ENCODE peak calls at places on chromosomes 6 and 20, in ten cellular contexts. One of them, this sample, is unnamed.

GRCh38 chr6:12148317-12148801 is 136.2 kb downstream of the HIVEP1 start:
- DNase-seq in GM12878: no peak
- DNase-seq in SK-N-SH: no peak
- DNase-seq in sigmoid colon: no peak
- DNase-seq in stomach: no peak
- DNase-seq in HepG2: no peak
- DNase-seq in esophagus muscularis mucosa: no peak
- DNase-seq in H1: no peak
- DNase-seq in K562: no peak
- DNase-seq in suprapubic skin: no peak
- DNase-seq in this sample: no peak

GRCh38 chr6:99189823-99190721 is 159.4 kb downstream of the FAXC start:
- DNase-seq in GM12878: peak; percentile 68
- DNase-seq in SK-N-SH: no peak
- DNase-seq in sigmoid colon: no peak
- DNase-seq in stomach: no peak
- DNase-seq in HepG2: no peak
- DNase-seq in esophagus muscularis mucosa: no peak
- DNase-seq in H1: no peak
- DNase-seq in K562: no peak
- DNase-seq in suprapubic skin: no peak
- DNase-seq in this sample: no peak

GRCh38 chr6:16058188-16058780 is 70.6 kb upstream of the MYLIP start:
- DNase-seq in GM12878: no peak
- DNase-seq in SK-N-SH: no peak
- DNase-seq in sigmoid colon: no peak
- DNase-seq in stomach: peak; percentile 30
- DNase-seq in HepG2: no peak
- DNase-seq in esophagus muscularis mucosa: no peak
- DNase-seq in H1: no peak
- DNase-seq in K562: no peak
- DNase-seq in suprapubic skin: no peak
- DNase-seq in this sample: no peak

GRCh38 chr6:16238057-16238657 is at the start of gene GMPR:
- DNase-seq in GM12878: no peak
- DNase-seq in SK-N-SH: peak; percentile 84
- DNase-seq in sigmoid colon: peak; percentile 90
- DNase-seq in stomach: peak; percentile 88
- DNase-seq in HepG2: no peak
- DNase-seq in esophagus muscularis mucosa: no peak
- DNase-seq in H1: peak; percentile 63
- DNase-seq in K562: peak; percentile 96
- DNase-seq in suprapubic skin: peak; percentile 89
- DNase-seq in this sample: peak; percentile 82

GRCh38 chr6:98137391-98137790 is 697.0 kb upstream of the POU3F2 start:
- DNase-seq in GM12878: no peak
- DNase-seq in SK-N-SH: no peak
- DNase-seq in sigmoid colon: no peak
- DNase-seq in stomach: no peak
- DNase-seq in HepG2: no peak
- DNase-seq in esophagus muscularis mucosa: no peak
- DNase-seq in H1: no peak
- DNase-seq in K562: no peak
- DNase-seq in suprapubic skin: no peak
- DNase-seq in this sample: no peak

GRCh38 chr20:36523341-36523740 is 18.0 kb upstream of the MYL9 start:
- DNase-seq in GM12878: no peak
- DNase-seq in SK-N-SH: no peak
- DNase-seq in sigmoid colon: no peak
- DNase-seq in stomach: no peak
- DNase-seq in HepG2: no peak
- DNase-seq in esophagus muscularis mucosa: no peak
- DNase-seq in H1: no peak
- DNase-seq in K562: no peak
- DNase-seq in suprapubic skin: no peak
- DNase-seq in this sample: no peak

GRCh38 chr6:148002067-148002466 is 340.6 kb upstream of the SASH1 start:
- DNase-seq in GM12878: no peak
- DNase-seq in SK-N-SH: no peak
- DNase-seq in sigmoid colon: no peak
- DNase-seq in stomach: no peak
- DNase-seq in HepG2: no peak
- DNase-seq in esophagus muscularis mucosa: no peak
- DNase-seq in H1: no peak
- DNase-seq in K562: no peak
- DNase-seq in suprapubic skin: no peak
- DNase-seq in this sample: no peak

GRCh38 chr6:115612796-115613479 is 447.8 kb downstream of the FRK start:
- DNase-seq in GM12878: no peak
- DNase-seq in SK-N-SH: no peak
- DNase-seq in sigmoid colon: no peak
- DNase-seq in stomach: no peak
- DNase-seq in HepG2: no peak
- DNase-seq in esophagus muscularis mucosa: no peak
- DNase-seq in H1: no peak
- DNase-seq in K562: no peak
- DNase-seq in suprapubic skin: no peak
- DNase-seq in this sample: no peak

GRCh38 chr20:33231237-33231636 is 4.6 kb upstream of the BPIFA1 start:
- DNase-seq in GM12878: no peak
- DNase-seq in SK-N-SH: no peak
- DNase-seq in sigmoid colon: no peak
- DNase-seq in stomach: no peak
- DNase-seq in HepG2: no peak
- DNase-seq in esophagus muscularis mucosa: no peak
- DNase-seq in H1: no peak
- DNase-seq in K562: no peak
- DNase-seq in suprapubic skin: no peak
- DNase-seq in this sample: no peak

GRCh38 chr20:33234050-33234449 is 1.7 kb upstream of the BPIFA1 start:
- DNase-seq in GM12878: no peak
- DNase-seq in SK-N-SH: no peak
- DNase-seq in sigmoid colon: no peak
- DNase-seq in stomach: no peak
- DNase-seq in HepG2: no peak
- DNase-seq in esophagus muscularis mucosa: no peak
- DNase-seq in H1: no peak
- DNase-seq in K562: no peak
- DNase-seq in suprapubic skin: no peak
- DNase-seq in this sample: no peak

GRCh38 chr20:33232486-33233072 is 3.2 kb upstream of the BPIFA1 start:
- DNase-seq in GM12878: no peak
- DNase-seq in SK-N-SH: no peak
- DNase-seq in sigmoid colon: no peak
- DNase-seq in stomach: no peak
- DNase-seq in HepG2: no peak
- DNase-seq in esophagus muscularis mucosa: no peak
- DNase-seq in H1: no peak
- DNase-seq in K562: no peak
- DNase-seq in suprapubic skin: no peak
- DNase-seq in this sample: no peak

GRCh38 chr20:33235696-33236095 is at the start of gene BPIFA1:
- DNase-seq in GM12878: no peak
- DNase-seq in SK-N-SH: no peak
- DNase-seq in sigmoid colon: no peak
- DNase-seq in stomach: no peak
- DNase-seq in HepG2: no peak
- DNase-seq in esophagus muscularis mucosa: no peak
- DNase-seq in H1: no peak
- DNase-seq in K562: no peak
- DNase-seq in suprapubic skin: no peak
- DNase-seq in this sample: no peak

DNA sequence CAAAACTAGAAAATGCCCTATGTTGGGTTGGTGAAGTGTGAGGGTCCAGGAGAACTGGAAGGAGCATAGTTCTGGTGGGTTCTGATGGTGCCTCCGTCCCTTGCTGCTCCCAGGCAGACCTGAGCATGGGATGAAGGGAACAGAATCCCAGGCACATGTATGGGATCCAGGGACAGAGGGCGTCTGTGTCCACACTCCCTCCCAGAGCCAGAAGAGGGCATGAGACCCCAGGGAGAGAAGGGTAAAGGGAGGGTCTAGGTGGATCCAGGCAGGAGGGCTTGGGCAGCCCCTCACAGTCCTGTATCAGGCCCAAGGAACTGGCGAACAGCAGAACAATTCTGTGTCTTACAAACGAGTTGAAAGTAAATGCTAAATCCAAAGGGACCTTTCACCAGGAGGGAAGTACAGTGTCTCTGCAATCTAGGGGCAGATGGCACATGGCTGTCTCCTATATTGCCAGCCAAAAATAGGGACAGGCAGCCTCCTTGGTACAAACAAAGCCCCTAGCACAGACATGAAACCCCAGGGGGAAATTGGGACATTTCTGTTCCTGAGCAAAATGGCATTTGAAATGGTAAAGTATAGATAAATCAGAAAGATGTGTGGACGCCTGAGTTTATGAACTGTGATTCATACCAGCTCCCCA is 2.5 kb upstream of the BPIFA1 start:
- DNase-seq in GM12878: no peak
- DNase-seq in SK-N-SH: peak; percentile 40
- DNase-seq in sigmoid colon: no peak
- DNase-seq in stomach: no peak
- DNase-seq in HepG2: peak; percentile 21
- DNase-seq in esophagus muscularis mucosa: no peak
- DNase-seq in H1: peak; percentile 54
- DNase-seq in K562: no peak
- DNase-seq in suprapubic skin: no peak
- DNase-seq in this sample: no peak
- TF ChIP-seq POLR2AphosphoS5 in GM12878: no peak
- TF ChIP-seq POLR2AphosphoS5 in SK-N-SH: no peak
- TF ChIP-seq POLR2AphosphoS5 in sigmoid colon: no peak
- TF ChIP-seq POLR2AphosphoS5 in stomach: no peak
- TF ChIP-seq POLR2AphosphoS5 in HepG2: no peak
- TF ChIP-seq POLR2AphosphoS5 in esophagus muscularis mucosa: no peak
- TF ChIP-seq POLR2AphosphoS5 in H1: no peak
- TF ChIP-seq POLR2AphosphoS5 in K562: no peak
- TF ChIP-seq POLR2AphosphoS5 in suprapubic skin: no peak
- TF ChIP-seq POLR2AphosphoS5 in this sample: no peak

DNA sequence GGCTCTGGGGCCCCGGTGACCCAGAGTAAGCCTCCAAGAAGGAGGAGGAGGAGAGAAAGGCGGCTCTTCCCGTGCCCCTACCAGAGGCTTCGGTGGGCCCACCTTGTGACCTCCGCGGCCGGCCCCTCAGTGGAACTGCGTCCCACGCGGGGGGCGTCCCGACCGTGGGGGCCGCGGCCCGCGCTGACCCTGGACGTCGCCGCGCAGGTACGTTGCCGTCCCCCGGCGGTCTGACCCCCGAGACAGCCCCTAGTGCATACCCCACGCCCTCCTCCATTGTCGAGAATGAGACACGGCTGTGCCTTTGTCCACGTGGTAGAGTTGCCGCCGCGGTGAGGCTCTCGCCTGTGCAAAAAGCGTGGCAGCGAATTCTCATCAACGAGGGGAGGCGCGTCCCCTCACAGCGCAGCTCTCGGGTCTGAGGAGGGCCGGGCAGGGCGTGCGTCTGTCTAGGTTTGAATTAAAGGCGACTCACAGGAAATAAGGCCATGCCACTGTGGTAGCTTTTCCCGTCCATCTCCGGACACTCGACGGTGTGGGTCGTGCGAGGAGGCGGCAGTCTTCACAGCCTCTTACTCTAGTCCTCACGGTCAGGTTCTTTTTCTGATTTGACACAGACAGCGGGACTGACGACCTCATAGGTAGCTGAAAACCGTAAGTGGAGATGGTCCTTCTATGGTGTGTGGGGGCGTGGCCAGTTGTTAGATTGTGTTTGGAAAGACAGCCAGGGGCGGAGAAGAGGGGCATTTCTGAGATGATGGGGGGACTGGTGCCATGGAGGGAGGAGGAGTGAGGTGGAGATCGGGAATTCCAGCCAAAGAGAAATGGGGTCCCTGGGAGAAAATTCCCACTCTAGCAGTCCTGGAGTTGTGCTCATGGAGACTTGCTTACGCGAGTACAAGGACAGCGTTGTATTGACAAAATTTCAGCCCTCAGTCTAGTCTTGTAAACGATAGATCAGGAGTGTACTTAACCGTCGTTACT is 556 bp downstream of the NXT1 start:
- DNase-seq in GM12878: no peak
- DNase-seq in SK-N-SH: peak; percentile 56
- DNase-seq in sigmoid colon: peak; percentile 79
- DNase-seq in stomach: peak; percentile 41
- DNase-seq in HepG2: peak; percentile 85
- DNase-seq in esophagus muscularis mucosa: no peak
- DNase-seq in H1: peak; percentile 70
- DNase-seq in K562: peak; percentile 15
- DNase-seq in suprapubic skin: no peak
- DNase-seq in this sample: peak; percentile 58
- TF ChIP-seq EP300 in GM12878: no peak
- TF ChIP-seq EP300 in SK-N-SH: no peak
- TF ChIP-seq EP300 in sigmoid colon: no peak
- TF ChIP-seq EP300 in stomach: no peak
- TF ChIP-seq EP300 in HepG2: peak; percentile 11
- TF ChIP-seq EP300 in esophagus muscularis mucosa: no peak
- TF ChIP-seq EP300 in H1: no peak
- TF ChIP-seq EP300 in K562: no peak
- TF ChIP-seq EP300 in suprapubic skin: no peak
- TF ChIP-seq EP300 in this sample: no peak

GRCh38 chr6:259901-260508 is 32.3 kb upstream of the DUSP22 start:
- DNase-seq in GM12878: peak; percentile 77
- DNase-seq in SK-N-SH: no peak
- DNase-seq in sigmoid colon: no peak
- DNase-seq in stomach: no peak
- DNase-seq in HepG2: no peak
- DNase-seq in esophagus muscularis mucosa: no peak
- DNase-seq in H1: no peak
- DNase-seq in K562: no peak
- DNase-seq in suprapubic skin: no peak
- DNase-seq in this sample: no peak

GRCh38 chr6:255418-256090 is 36.7 kb upstream of the DUSP22 start:
- DNase-seq in GM12878: no peak
- DNase-seq in SK-N-SH: no peak
- DNase-seq in sigmoid colon: no peak
- DNase-seq in stomach: no peak
- DNase-seq in HepG2: no peak
- DNase-seq in esophagus muscularis mucosa: no peak
- DNase-seq in H1: no peak
- DNase-seq in K562: no peak
- DNase-seq in suprapubic skin: no peak
- DNase-seq in this sample: no peak

GRCh38 chr6:256169-256568 is 36.1 kb upstream of the DUSP22 start:
- DNase-seq in GM12878: no peak
- DNase-seq in SK-N-SH: no peak
- DNase-seq in sigmoid colon: no peak
- DNase-seq in stomach: no peak
- DNase-seq in HepG2: peak; percentile 42
- DNase-seq in esophagus muscularis mucosa: no peak
- DNase-seq in H1: no peak
- DNase-seq in K562: no peak
- DNase-seq in suprapubic skin: no peak
- DNase-seq in this sample: no peak

GRCh38 chr6:257031-257725 is 35.1 kb upstream of the DUSP22 start:
- DNase-seq in GM12878: no peak
- DNase-seq in SK-N-SH: no peak
- DNase-seq in sigmoid colon: no peak
- DNase-seq in stomach: no peak
- DNase-seq in HepG2: no peak
- DNase-seq in esophagus muscularis mucosa: no peak
- DNase-seq in H1: no peak
- DNase-seq in K562: no peak
- DNase-seq in suprapubic skin: no peak
- DNase-seq in this sample: no peak

GRCh38 chr6:257774-258173 is 34.5 kb upstream of the DUSP22 start:
- DNase-seq in GM12878: no peak
- DNase-seq in SK-N-SH: no peak
- DNase-seq in sigmoid colon: no peak
- DNase-seq in stomach: no peak
- DNase-seq in HepG2: no peak
- DNase-seq in esophagus muscularis mucosa: no peak
- DNase-seq in H1: no peak
- DNase-seq in K562: no peak
- DNase-seq in suprapubic skin: no peak
- DNase-seq in this sample: peak; percentile 59
- H3K27ac ChIP-seq in GM12878: peak overlapping the region; percentile 29
- H3K27ac ChIP-seq in SK-N-SH: no peak overlapping the region
- H3K27ac ChIP-seq in sigmoid colon: no peak overlapping the region
- H3K27ac ChIP-seq in stomach: no peak overlapping the region
- H3K27ac ChIP-seq in HepG2: no peak overlapping the region
- H3K27ac ChIP-seq in esophagus muscularis mucosa: no peak overlapping the region
- H3K27ac ChIP-seq in H1: no peak overlapping the region
- H3K27ac ChIP-seq in K562: no peak overlapping the region
- H3K27ac ChIP-seq in suprapubic skin: no peak overlapping the region
- H3K27ac ChIP-seq in this sample: no peak overlapping the region

DNA sequence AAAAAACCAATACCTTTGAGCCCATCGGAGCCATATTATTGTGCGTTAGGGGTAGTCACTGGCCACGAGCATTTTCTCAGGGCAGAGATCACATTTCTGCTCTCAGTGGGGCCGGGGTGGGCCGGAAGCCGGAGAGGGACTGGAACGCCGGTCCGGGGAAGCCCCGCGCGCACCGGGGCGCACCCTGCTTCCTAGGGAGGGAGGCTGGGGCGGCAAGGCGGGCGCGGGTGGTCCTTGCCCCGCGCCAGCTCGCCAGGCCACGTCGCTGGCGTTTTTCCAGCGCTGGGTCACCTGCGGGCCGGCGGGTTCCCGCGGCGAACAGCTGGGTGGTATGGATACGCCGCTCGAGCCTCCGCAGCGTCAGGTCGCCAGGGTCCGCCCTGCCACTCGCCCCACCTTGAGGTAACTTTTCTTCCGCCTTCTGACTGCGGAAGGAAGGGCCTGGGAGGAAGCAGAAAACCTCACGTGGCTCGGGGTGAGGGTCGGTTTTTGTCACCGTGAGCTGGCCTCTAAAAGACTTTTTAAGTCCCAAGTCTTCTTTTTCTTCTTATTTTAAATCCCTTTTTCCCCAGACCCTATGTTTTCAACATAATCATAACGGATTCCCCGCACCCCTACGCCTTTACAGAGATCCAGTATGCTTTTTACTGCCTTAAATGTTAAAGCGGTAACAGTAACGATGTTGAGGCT is 2.7 kb upstream of the EEF1A1 start:
- DNase-seq in GM12878: no peak
- DNase-seq in SK-N-SH: no peak
- DNase-seq in sigmoid colon: peak; percentile 82
- DNase-seq in stomach: peak; percentile 75
- DNase-seq in HepG2: peak; percentile 66
- DNase-seq in esophagus muscularis mucosa: no peak
- DNase-seq in H1: peak; percentile 67
- DNase-seq in K562: peak; percentile 79
- DNase-seq in suprapubic skin: peak; percentile 82
- DNase-seq in this sample: peak; percentile 82
- TF ChIP-seq POLR2AphosphoS5 in GM12878: peak; percentile 91
- TF ChIP-seq POLR2AphosphoS5 in SK-N-SH: no peak
- TF ChIP-seq POLR2AphosphoS5 in sigmoid colon: peak; percentile 64
- TF ChIP-seq POLR2AphosphoS5 in stomach: no peak
- TF ChIP-seq POLR2AphosphoS5 in HepG2: peak; percentile 68
- TF ChIP-seq POLR2AphosphoS5 in esophagus muscularis mucosa: peak; percentile 76
- TF ChIP-seq POLR2AphosphoS5 in H1: no peak
- TF ChIP-seq POLR2AphosphoS5 in K562: peak; percentile 83
- TF ChIP-seq POLR2AphosphoS5 in suprapubic skin: peak; percentile 62
- TF ChIP-seq POLR2AphosphoS5 in this sample: peak; percentile 87

This sample was measured in transverse colon.